ENCODE peak calls at places on chromosomes 3 and 15, in six cellular contexts. One of them, this sample, is unnamed.

GRCh38 chr3:149908558-149908957 is 62.1 kb downstream of the PFN2 start:
- DNase-seq in brain microvascular endothelial cell: no peak
- DNase-seq in body of pancreas: no peak
- DNase-seq in GM06990: no peak
- DNase-seq in astrocyte: no peak
- DNase-seq in heart left ventricle: no peak
- DNase-seq in this sample: no peak

GRCh38 chr15:55827965-55828364 is 85.0 kb upstream of the PRTG start:
- DNase-seq in astrocyte: no peak
- DNase-seq in body of pancreas: no peak
- DNase-seq in heart left ventricle: no peak
- DNase-seq in brain microvascular endothelial cell: no peak
- DNase-seq in GM06990: no peak
- DNase-seq in this sample: no peak

GRCh38 chr3:128312271-128312670 is 154.4 kb downstream of the DNAJB8 start:
- DNase-seq in body of pancreas: no peak
- DNase-seq in brain microvascular endothelial cell: no peak
- DNase-seq in GM06990: no peak
- DNase-seq in astrocyte: no peak
- DNase-seq in heart left ventricle: peak
- DNase-seq in this sample: no peak

GRCh38 chr15:65198571-65198970 is 12.7 kb downstream of the CILP start:
- DNase-seq in astrocyte: no peak
- DNase-seq in brain microvascular endothelial cell: no peak
- DNase-seq in heart left ventricle: no peak
- DNase-seq in GM06990: no peak
- DNase-seq in body of pancreas: no peak
- DNase-seq in this sample: no peak

GRCh38 chr3:106908181-106908938 is 468.9 kb upstream of the CCDC54 start:
- DNase-seq in brain microvascular endothelial cell: no peak
- DNase-seq in heart left ventricle: no peak
- DNase-seq in GM06990: no peak
- DNase-seq in body of pancreas: no peak
- DNase-seq in astrocyte: no peak
- DNase-seq in this sample: no peak

GRCh38 chr3:62415312-62415791 is 42.0 kb upstream of the FEZF2 start:
- DNase-seq in body of pancreas: no peak
- DNase-seq in GM06990: no peak
- DNase-seq in brain microvascular endothelial cell: no peak
- DNase-seq in heart left ventricle: no peak
- DNase-seq in astrocyte: no peak
- DNase-seq in this sample: no peak

GRCh38 chr3:141412936-141413354 is 44.6 kb downstream of the ZBTB38 start:
- DNase-seq in brain microvascular endothelial cell: no peak
- DNase-seq in heart left ventricle: peak
- DNase-seq in GM06990: no peak
- DNase-seq in body of pancreas: peak
- DNase-seq in astrocyte: peak
- DNase-seq in this sample: no peak

GRCh38 chr15:59399465-59400102 is 26.9 kb upstream of the MYO1E start:
- DNase-seq in body of pancreas: peak
- DNase-seq in heart left ventricle: peak
- DNase-seq in GM06990: peak
- DNase-seq in brain microvascular endothelial cell: no peak
- DNase-seq in astrocyte: no peak
- DNase-seq in this sample: no peak

GRCh38 chr15:27241942-27242341 is 271.0 kb downstream of the GABRG3 start:
- DNase-seq in GM06990: no peak
- DNase-seq in astrocyte: peak
- DNase-seq in brain microvascular endothelial cell: no peak
- DNase-seq in body of pancreas: no peak
- DNase-seq in heart left ventricle: no peak
- DNase-seq in this sample: no peak

GRCh38 chr3:46566040-46566631 is at the start of gene LRRC2:
- DNase-seq in heart left ventricle: peak
- DNase-seq in brain microvascular endothelial cell: peak
- DNase-seq in body of pancreas: peak
- DNase-seq in astrocyte: peak
- DNase-seq in GM06990: no peak
- DNase-seq in this sample: peak

GRCh38 chr3:35645189-35645588 is 5.9 kb downstream of the ARPP21 start:
- DNase-seq in brain microvascular endothelial cell: no peak
- DNase-seq in astrocyte: no peak
- DNase-seq in heart left ventricle: no peak
- DNase-seq in GM06990: no peak
- DNase-seq in body of pancreas: no peak
- DNase-seq in this sample: no peak

GRCh38 chr15:90906181-90906849 is 3.2 kb downstream of the MAN2A2 start:
- DNase-seq in body of pancreas: peak
- DNase-seq in astrocyte: no peak
- DNase-seq in brain microvascular endothelial cell: no peak
- DNase-seq in GM06990: no peak
- DNase-seq in heart left ventricle: no peak
- DNase-seq in this sample: no peak

GRCh38 chr3:89440351-89440750 is 332.9 kb downstream of the EPHA3 start:
- DNase-seq in GM06990: no peak
- DNase-seq in astrocyte: no peak
- DNase-seq in body of pancreas: no peak
- DNase-seq in heart left ventricle: no peak
- DNase-seq in brain microvascular endothelial cell: no peak
- DNase-seq in this sample: no peak

GRCh38 chr3:24100694-24101402 is 155.8 kb downstream of the NR1D2 start:
- DNase-seq in GM06990: no peak
- DNase-seq in brain microvascular endothelial cell: no peak
- DNase-seq in astrocyte: no peak
- DNase-seq in heart left ventricle: no peak
- DNase-seq in body of pancreas: peak
- DNase-seq in this sample: no peak

GRCh38 chr3:11457126-11457525 is 184.9 kb downstream of the ATG7 start:
- DNase-seq in heart left ventricle: no peak
- DNase-seq in brain microvascular endothelial cell: no peak
- DNase-seq in body of pancreas: no peak
- DNase-seq in astrocyte: no peak
- DNase-seq in GM06990: no peak
- DNase-seq in this sample: no peak

GRCh38 chr15:37695719-37696118 is 238.7 kb upstream of the TMCO5A start:
- DNase-seq in brain microvascular endothelial cell: peak
- DNase-seq in astrocyte: peak
- DNase-seq in heart left ventricle: no peak
- DNase-seq in body of pancreas: no peak
- DNase-seq in GM06990: no peak
- DNase-seq in this sample: no peak

GRCh38 chr3:13069495-13069894 is 3.7 kb downstream of the IQSEC1 start:
- DNase-seq in body of pancreas: peak
- DNase-seq in heart left ventricle: no peak
- DNase-seq in GM06990: peak
- DNase-seq in brain microvascular endothelial cell: no peak
- DNase-seq in astrocyte: no peak
- DNase-seq in this sample: no peak

GRCh38 chr15:91075761-91076160 is 24.3 kb upstream of the SV2B start:
- DNase-seq in GM06990: no peak
- DNase-seq in heart left ventricle: no peak
- DNase-seq in astrocyte: no peak
- DNase-seq in body of pancreas: no peak
- DNase-seq in brain microvascular endothelial cell: no peak
- DNase-seq in this sample: no peak

GRCh38 chr3:30504939-30505338 is 101.5 kb upstream of the TGFBR2 start:
- DNase-seq in heart left ventricle: no peak
- DNase-seq in astrocyte: peak
- DNase-seq in brain microvascular endothelial cell: no peak
- DNase-seq in GM06990: no peak
- DNase-seq in body of pancreas: no peak
- DNase-seq in this sample: no peak

GRCh38 chr15:99076555-99077308 is 28.1 kb upstream of the SYNM start:
- DNase-seq in body of pancreas: peak
- DNase-seq in brain microvascular endothelial cell: peak
- DNase-seq in heart left ventricle: peak
- DNase-seq in GM06990: peak
- DNase-seq in astrocyte: peak
- DNase-seq in this sample: peak

GRCh38 chr3:161890147-161890625 is 393.6 kb downstream of the OTOL1 start:
- DNase-seq in GM06990: no peak
- DNase-seq in astrocyte: peak
- DNase-seq in brain microvascular endothelial cell: peak
- DNase-seq in heart left ventricle: no peak
- DNase-seq in body of pancreas: peak
- DNase-seq in this sample: peak

GRCh38 chr3:39262842-39263241 is 17.0 kb downstream of the CX3CR1 start:
- DNase-seq in astrocyte: no peak
- DNase-seq in GM06990: no peak
- DNase-seq in heart left ventricle: no peak
- DNase-seq in body of pancreas: no peak
- DNase-seq in brain microvascular endothelial cell: no peak
- DNase-seq in this sample: no peak

GRCh38 chr3:39260318-39260717 is 19.5 kb downstream of the CX3CR1 start:
- DNase-seq in body of pancreas: no peak
- DNase-seq in heart left ventricle: no peak
- DNase-seq in brain microvascular endothelial cell: no peak
- DNase-seq in GM06990: no peak
- DNase-seq in astrocyte: no peak
- DNase-seq in this sample: no peak

GRCh38 chr3:39261726-39262125 is 18.1 kb downstream of the CX3CR1 start:
- DNase-seq in body of pancreas: no peak
- DNase-seq in heart left ventricle: no peak
- DNase-seq in astrocyte: no peak
- DNase-seq in GM06990: no peak
- DNase-seq in brain microvascular endothelial cell: no peak
- DNase-seq in this sample: no peak

GRCh38 chr3:39263576-39263975 is 16.3 kb downstream of the CX3CR1 start:
- DNase-seq in body of pancreas: no peak
- DNase-seq in heart left ventricle: no peak
- DNase-seq in brain microvascular endothelial cell: no peak
- DNase-seq in GM06990: no peak
- DNase-seq in astrocyte: no peak
- DNase-seq in this sample: no peak

DNA sequence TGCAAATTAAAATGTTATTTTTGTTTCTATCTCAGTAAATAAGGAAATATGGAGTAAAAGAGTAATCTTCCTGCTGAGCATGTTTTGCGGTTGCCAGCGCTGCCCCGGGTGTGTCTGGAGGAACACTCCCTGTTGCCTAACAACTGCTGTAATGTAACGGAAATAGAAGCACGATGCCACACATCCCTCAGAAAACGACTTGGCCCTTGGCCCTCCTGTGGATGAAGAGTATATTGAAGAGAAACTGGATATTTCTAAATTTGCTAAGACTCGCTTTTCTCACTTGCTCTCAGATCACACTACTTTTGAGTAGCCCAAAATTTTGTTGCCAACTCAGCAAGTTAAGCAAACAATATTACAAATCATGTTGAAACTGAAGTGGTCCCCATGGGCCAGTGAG is 18.9 kb downstream of the CX3CR1 start:
- DNase-seq in body of pancreas: peak
- DNase-seq in GM06990: peak
- DNase-seq in brain microvascular endothelial cell: peak
- DNase-seq in heart left ventricle: peak
- DNase-seq in astrocyte: peak
- DNase-seq in this sample: peak
- TF ChIP-seq CTCF in body of pancreas: peak
- TF ChIP-seq CTCF in GM06990: no peak
- TF ChIP-seq CTCF in brain microvascular endothelial cell: peak
- TF ChIP-seq CTCF in heart left ventricle: peak
- TF ChIP-seq CTCF in astrocyte: peak
- TF ChIP-seq CTCF in this sample: peak

DNA sequence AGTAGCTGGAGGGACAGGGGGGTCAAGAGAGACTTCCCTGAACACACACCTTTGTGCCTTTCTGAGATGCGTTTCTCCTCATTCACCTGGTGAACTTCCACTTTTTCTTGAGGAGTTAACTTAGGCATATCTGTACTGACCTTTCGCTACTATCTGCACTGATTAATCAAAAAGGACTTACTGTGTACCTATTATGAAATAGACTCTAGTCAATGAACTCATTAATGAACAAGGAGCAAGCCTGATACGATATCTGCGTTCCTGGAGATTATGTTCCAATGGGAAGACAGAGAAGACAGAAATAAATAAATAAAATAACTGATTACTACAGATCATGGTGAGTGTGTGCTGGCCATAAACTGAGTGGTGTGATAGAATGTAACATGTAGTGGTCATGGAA is 157.2 kb upstream of the TBL1XR1 start:
- DNase-seq in brain microvascular endothelial cell: no peak
- DNase-seq in body of pancreas: no peak
- DNase-seq in heart left ventricle: no peak
- DNase-seq in GM06990: no peak
- DNase-seq in astrocyte: no peak
- DNase-seq in this sample: no peak
- H3K4me3 ChIP-seq in brain microvascular endothelial cell: no peak
- H3K4me3 ChIP-seq in body of pancreas: no peak
- H3K4me3 ChIP-seq in heart left ventricle: no peak
- H3K4me3 ChIP-seq in GM06990: no peak
- H3K4me3 ChIP-seq in astrocyte: no peak
- H3K4me3 ChIP-seq in this sample: no peak

DNA sequence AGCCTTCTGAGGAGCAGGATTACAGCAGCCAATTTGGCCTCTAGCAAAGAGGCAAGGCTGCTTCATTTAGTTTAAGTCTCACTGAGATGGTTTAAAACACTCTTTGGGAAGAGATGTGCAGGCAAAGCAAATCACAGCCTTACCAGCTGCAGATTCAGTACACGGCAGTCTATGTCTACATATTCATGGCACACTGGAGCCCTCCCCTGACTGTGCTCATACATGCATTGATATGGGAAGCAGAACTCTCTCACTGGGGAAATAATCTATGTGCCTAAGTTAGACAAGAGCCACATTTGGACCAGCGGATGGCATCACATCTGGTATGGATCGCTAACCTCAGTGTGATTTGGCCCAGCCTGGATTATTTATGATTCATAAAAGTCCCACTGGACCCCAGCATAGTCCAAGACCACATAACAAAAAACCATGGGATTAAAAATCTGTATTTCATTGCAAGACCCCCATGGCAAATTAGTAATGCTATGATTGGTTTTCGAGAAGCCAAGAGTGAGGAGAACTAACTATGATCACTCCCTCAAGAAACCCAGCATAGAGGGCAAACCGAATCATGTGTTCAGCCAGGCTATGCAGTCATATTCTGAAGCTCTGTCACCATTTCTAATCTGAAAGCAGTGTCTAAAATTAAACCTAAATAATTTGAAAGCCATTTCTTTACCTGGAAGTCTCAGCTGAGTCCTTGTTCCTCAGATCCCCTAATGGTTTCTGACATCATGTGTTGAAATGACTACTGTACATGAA is 1.3 kb downstream of the PRICKLE2 start:
- DNase-seq in GM06990: no peak
- DNase-seq in body of pancreas: peak
- DNase-seq in astrocyte: peak
- DNase-seq in brain microvascular endothelial cell: peak
- DNase-seq in heart left ventricle: no peak
- DNase-seq in this sample: no peak
- TF ChIP-seq CTCF in GM06990: no peak
- TF ChIP-seq CTCF in body of pancreas: no peak
- TF ChIP-seq CTCF in astrocyte: no peak
- TF ChIP-seq CTCF in brain microvascular endothelial cell: peak
- TF ChIP-seq CTCF in heart left ventricle: no peak
- TF ChIP-seq CTCF in this sample: no peak

DNA sequence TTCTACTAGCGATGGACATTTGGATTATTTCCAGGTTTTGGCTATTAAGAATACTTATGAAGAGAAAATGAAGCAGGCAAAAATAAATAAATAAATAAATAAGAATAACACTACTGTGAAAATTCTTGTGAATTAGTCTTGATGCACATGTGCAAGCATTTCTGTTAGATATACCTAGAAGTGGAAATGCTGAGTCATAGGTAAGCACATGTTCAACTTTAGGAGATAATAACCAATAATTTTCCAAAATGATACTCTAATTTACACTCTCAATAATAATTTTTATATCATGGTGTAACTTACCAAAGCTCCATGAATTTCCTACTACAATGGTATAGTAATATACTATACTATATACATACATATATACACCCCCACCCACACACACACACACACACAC is 23.4 kb downstream of the EMC4 start:
- DNase-seq in body of pancreas: no peak
- DNase-seq in astrocyte: no peak
- DNase-seq in brain microvascular endothelial cell: no peak
- DNase-seq in GM06990: no peak
- DNase-seq in heart left ventricle: no peak
- DNase-seq in this sample: no peak
- H3K4me3 ChIP-seq in body of pancreas: no peak
- H3K4me3 ChIP-seq in astrocyte: no peak
- H3K4me3 ChIP-seq in brain microvascular endothelial cell: no peak
- H3K4me3 ChIP-seq in GM06990: no peak
- H3K4me3 ChIP-seq in heart left ventricle: no peak
- H3K4me3 ChIP-seq in this sample: no peak